ENCODE peak calls at places on chromosomes 12 and 14, in four cellular contexts. L is Karpas-422, G is OCI-LY7, A is tibial nerve. X is an unnamed sample.

GRCh38 chr12:388547-389137 is 478 bp downstream of the KDM5A start:
- DNase-seq in L (peak; percentile 76), G (peak; percentile 75), A (no peak), X (no peak)

GRCh38 chr12:89593233-89593632 is 67.4 kb upstream of the POC1B start:
- DNase-seq in L (no peak), G (no peak), A (no peak), X (no peak)

GRCh38 chr12:41795910-41796309 is 348.8 kb downstream of the GXYLT1 start:
- DNase-seq in L (peak; percentile 48), G (no peak), A (no peak), X (no peak)

GRCh38 chr12:99658950-99659349 is 11.4 kb downstream of the GARIN6 start:
- DNase-seq in L (peak; percentile 80), G (peak; percentile 64), A (no peak), X (no peak)

GRCh38 chr12:80821513-80822000 is 104.8 kb downstream of the MYF5 start:
- DNase-seq in L (peak; percentile 88), G (peak; percentile 75), A (no peak), X (no peak)

GRCh38 chr12:11666131-11666530 is 16.7 kb downstream of the ETV6 start:
- DNase-seq in L (no peak), G (no peak), A (no peak), X (no peak)

GRCh38 chr14:104550340-104550848 is 29.2 kb upstream of the C14orf180 start:
- DNase-seq in L (no peak), G (no peak), A (no peak), X (peak; percentile 61)

GRCh38 chr12:115355301-115355700 is 671.3 kb upstream of the TBX3 start:
- DNase-seq in L (no peak), G (no peak), A (no peak), X (no peak)

GRCh38 chr12:116166306-116166705 is 111.2 kb downstream of the MED13L start:
- DNase-seq in L (no peak), G (no peak), A (no peak), X (no peak)

GRCh38 chr12:117967512-117967911 is 1.3 kb downstream of the KSR2 start:
- DNase-seq in L (no peak), G (no peak), A (no peak), X (no peak)

GRCh38 chr12:98894412-98895085 is 249.5 kb downstream of the APAF1 start:
- DNase-seq in L (no peak), G (no peak), A (no peak), X (no peak)

GRCh38 chr12:68537571-68537970 is 73.1 kb upstream of the RAP1B start:
- DNase-seq in L (no peak), G (no peak), A (no peak), X (no peak)

GRCh38 chr12:95326450-95326849 is 108.8 kb downstream of the VEZT start:
- DNase-seq in L (no peak), G (no peak), A (no peak), X (no peak)

GRCh38 chr12:130139971-130140547 is 22.2 kb upstream of the FZD10 start:
- DNase-seq in L (no peak), G (no peak), A (no peak), X (no peak)

GRCh38 chr12:106080786-106081185 is 58.0 kb downstream of the NUAK1 start:
- DNase-seq in L (no peak), G (no peak), A (no peak), X (no peak)

GRCh38 chr12:45729233-45730115 is at the start of gene ARID2:
- DNase-seq in L (peak; percentile 91), G (peak; percentile 77), A (peak; percentile 49), X (peak; percentile 80)

GRCh38 chr14:59363545-59364226 is 101.5 kb downstream of the GPR135 start:
- DNase-seq in L (peak; percentile 64), G (no peak), A (no peak), X (no peak)

GRCh38 chr14:25836647-25837046 is 761.2 kb downstream of the NOVA1 start:
- DNase-seq in L (no peak), G (no peak), A (no peak), X (no peak)

GRCh38 chr12:63916561-63917476 is 72.3 kb downstream of the SRGAP1 start:
- DNase-seq in L (no peak), G (no peak), A (no peak), X (no peak)

GRCh38 chr12:754871-755562 is 2.6 kb downstream of the WNK1 start:
- DNase-seq in L (peak; percentile 73), G (peak; percentile 68), A (no peak), X (no peak)

GRCh38 chr12:6273209-6273928 is 37.1 kb upstream of the PLEKHG6 start:
- DNase-seq in L (no peak), G (no peak), A (no peak), X (no peak)

GRCh38 chr12:106289196-106289681 is 13.3 kb upstream of the TCP11L2 start:
- DNase-seq in L (no peak), G (no peak), A (no peak), X (no peak)

GRCh38 chr14:34911209-34912150 is 36.3 kb upstream of the BAZ1A start:
- DNase-seq in L (no peak), G (no peak), A (no peak), X (no peak)

GRCh38 chr12:92543872-92544271 is 158.9 kb upstream of the PLEKHG7 start:
- DNase-seq in L (no peak), G (peak; percentile 44), A (no peak), X (no peak)

GRCh38 chr12:25958254-25959068 is at the start of gene RASSF8:
- DNase-seq in L (peak; percentile 77), G (no peak), A (peak; percentile 37), X (no peak)

GRCh38 chr12:107411792-107412535 is 273.6 kb upstream of the PWP1 start:
- DNase-seq in L (no peak), G (no peak), A (no peak), X (no peak)

GRCh38 chr12:70757830-70758493 is 120.7 kb upstream of the PTPRB start:
- DNase-seq in L (no peak), G (no peak), A (no peak), X (no peak)

GRCh38 chr12:101829639-101830390 is 944 bp downstream of the GNPTAB start:
- DNase-seq in L (no peak), G (peak; percentile 64), A (no peak), X (no peak)

GRCh38 chr12:62656576-62657362 is 190.1 kb downstream of the MON2 start:
- DNase-seq in L (no peak), G (no peak), A (no peak), X (no peak)

GRCh38 chr12:7907009-7907408 is 29.0 kb downstream of the SLC2A3 start:
- DNase-seq in L (peak; percentile 56), G (peak; percentile 14), A (no peak), X (no peak)

GRCh38 chr12:52506858-52507715 is 13.1 kb downstream of the KRT5 start:
- DNase-seq in L (peak; percentile 70), G (peak; percentile 29), A (no peak), X (no peak)

GRCh38 chr12:103786201-103786600 is 54.8 kb downstream of the NT5DC3 start:
- DNase-seq in L (no peak), G (no peak), A (no peak), X (no peak)

GRCh38 chr12:1293901-1294300 is 300.5 kb downstream of the FBXL14 start:
- DNase-seq in L (no peak), G (no peak), A (no peak), X (no peak)

GRCh38 chr12:96131230-96131788 is 62.9 kb upstream of the ELK3 start:
- DNase-seq in L (no peak), G (no peak), A (no peak), X (no peak)

DNA sequence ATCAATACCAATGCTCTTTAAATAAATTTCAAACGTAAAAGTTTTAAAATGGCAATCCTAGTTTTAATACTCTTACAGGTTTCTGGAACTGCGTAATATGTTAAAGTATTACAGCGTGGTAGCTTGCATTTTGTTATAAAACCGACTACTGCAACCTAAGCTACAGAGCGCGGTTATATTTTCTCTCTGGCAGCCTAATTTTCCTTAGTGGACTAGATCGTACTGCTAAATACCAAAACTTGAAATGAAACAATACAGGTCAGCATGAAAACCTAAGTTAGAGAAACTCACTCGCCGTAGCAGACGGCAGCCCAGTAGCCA is 1.2 kb downstream of the CCDC92 start:
- DNase-seq in L (no peak), G (no peak), A (no peak), X (no peak)
- H3K27ac ChIP-seq in L (no peak overlapping the region), G (no peak overlapping the region), A (peak overlapping the region; percentile 98), X (peak overlapping the region; percentile 94)

DNA sequence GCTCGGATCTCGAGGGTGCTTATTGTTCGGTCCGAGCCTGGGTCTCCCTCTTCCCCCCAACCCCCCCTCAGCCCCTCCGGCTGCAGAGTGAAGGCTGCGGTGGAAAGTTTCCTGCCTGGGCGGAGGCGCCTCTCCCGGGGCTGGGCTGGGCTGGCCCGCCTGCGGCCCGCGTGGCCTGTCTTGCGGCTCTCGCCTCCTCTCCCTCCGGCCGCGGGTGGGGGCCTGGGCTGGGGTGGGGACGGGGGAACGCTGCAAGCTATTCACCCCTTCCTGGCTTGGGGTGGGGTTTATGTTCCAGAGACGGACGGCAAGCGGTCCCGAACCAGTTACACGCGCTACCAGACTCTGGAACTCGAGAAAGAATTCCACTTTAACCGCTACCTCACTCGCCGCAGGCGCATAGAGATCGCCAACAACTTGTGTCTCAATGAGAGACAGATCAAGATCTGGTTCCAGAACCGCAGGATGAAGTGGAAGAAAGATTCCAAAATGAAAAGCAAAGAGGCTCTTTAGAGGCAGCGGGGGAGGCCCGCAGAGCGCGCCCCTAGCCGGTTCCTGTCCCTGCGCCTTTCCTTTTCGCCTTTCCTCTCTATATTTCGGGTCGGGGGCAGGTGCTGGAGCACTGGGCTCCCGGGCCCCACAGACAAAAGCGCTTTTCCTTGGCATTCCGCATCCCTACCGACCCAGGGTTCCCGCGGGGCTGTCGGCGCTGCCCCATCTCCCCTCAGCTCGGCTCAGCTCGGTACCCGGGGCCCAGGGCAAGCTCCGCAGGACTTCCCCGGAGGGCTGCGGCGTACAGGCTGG is 1.3 kb downstream of the HOXC5 start:
- DNase-seq in L (no peak), G (no peak), A (no peak), X (no peak)
- H3K4me3 ChIP-seq in L (peak overlapping the region; percentile 39), G (no peak overlapping the region), A (peak overlapping the region; percentile 56), X (peak overlapping the region; percentile 51)

GRCh38 chr12:4210158-4210557 is 63.4 kb upstream of the CCND2 start:
- DNase-seq in L (no peak), G (no peak), A (no peak), X (no peak)
- H3K27ac ChIP-seq in L (no peak overlapping the region), G (no peak overlapping the region), A (no peak overlapping the region), X (no peak overlapping the region)

DNA sequence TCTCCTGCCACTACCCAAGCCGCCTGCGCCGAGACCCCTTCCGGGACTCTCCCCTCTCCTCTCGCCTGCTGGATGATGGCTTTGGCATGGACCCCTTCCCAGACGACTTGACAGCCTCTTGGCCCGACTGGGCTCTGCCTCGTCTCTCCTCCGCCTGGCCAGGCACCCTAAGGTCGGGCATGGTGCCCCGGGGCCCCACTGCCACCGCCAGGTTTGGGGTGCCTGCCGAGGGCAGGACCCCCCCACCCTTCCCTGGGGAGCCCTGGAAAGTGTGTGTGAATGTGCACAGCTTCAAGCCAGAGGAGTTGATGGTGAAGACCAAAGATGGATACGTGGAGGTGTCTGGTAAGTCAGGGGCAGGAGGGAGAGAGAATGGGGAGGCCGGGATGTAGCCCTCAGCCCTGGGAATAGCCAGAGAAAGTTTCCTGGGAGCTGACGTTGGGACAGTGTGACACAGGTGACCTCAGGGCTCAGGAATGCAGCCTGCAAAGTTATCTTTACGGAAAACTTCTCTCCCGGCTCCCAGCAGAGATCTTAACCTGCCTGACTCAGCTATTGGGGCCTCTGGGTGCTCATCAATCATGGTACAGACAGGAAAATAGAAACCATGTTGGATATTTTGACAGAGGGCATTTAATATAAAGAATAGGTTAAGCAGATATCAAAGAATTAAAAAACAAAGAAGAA is 747 bp downstream of the HSPB8 start:
- DNase-seq in L (no peak), G (no peak), A (no peak), X (no peak)
- H3K4me3 ChIP-seq in L (no peak overlapping the region), G (no peak overlapping the region), A (peak overlapping the region; percentile 49), X (peak overlapping the region; percentile 52)